ENCODE peak calls at places on chromosomes 5 and 9, in six cellular contexts. One of them, this sample, is unnamed. For H3K36me3, the result is how much of the 10 kb centered on the place peaks cover.

GRCh38 chr9:105281272-105281671 is 36.8 kb downstream of the SLC44A1 start:
- DNase-seq in PC-9: no peak
- DNase-seq in CD8-positive, alpha-beta T cell: no peak
- DNase-seq in spleen: no peak
- DNase-seq in stomach: no peak
- DNase-seq in sigmoid colon: no peak
- DNase-seq in this sample: no peak

GRCh38 chr9:34994429-34995287 is 5.1 kb downstream of the DNAJB5 start:
- DNase-seq in PC-9: no peak
- DNase-seq in CD8-positive, alpha-beta T cell: no peak
- DNase-seq in spleen: no peak
- DNase-seq in stomach: peak
- DNase-seq in sigmoid colon: no peak
- DNase-seq in this sample: no peak

GRCh38 chr9:129273136-129273895 is 95.3 kb upstream of the IER5L start:
- DNase-seq in PC-9: no peak
- DNase-seq in CD8-positive, alpha-beta T cell: no peak
- DNase-seq in spleen: peak
- DNase-seq in stomach: no peak
- DNase-seq in sigmoid colon: peak
- DNase-seq in this sample: no peak

GRCh38 chr5:67105270-67105669 is 91.3 kb downstream of the CD180 start:
- DNase-seq in PC-9: no peak
- DNase-seq in CD8-positive, alpha-beta T cell: no peak
- DNase-seq in spleen: no peak
- DNase-seq in stomach: no peak
- DNase-seq in sigmoid colon: no peak
- DNase-seq in this sample: no peak

GRCh38 chr9:130036099-130036498 is 6.9 kb downstream of the FNBP1 start:
- DNase-seq in PC-9: peak
- DNase-seq in CD8-positive, alpha-beta T cell: no peak
- DNase-seq in spleen: no peak
- DNase-seq in stomach: no peak
- DNase-seq in sigmoid colon: no peak
- DNase-seq in this sample: no peak

GRCh38 chr5:87298687-87299362 is 31.1 kb downstream of the RASA1 start:
- DNase-seq in PC-9: no peak
- DNase-seq in CD8-positive, alpha-beta T cell: no peak
- DNase-seq in spleen: no peak
- DNase-seq in stomach: no peak
- DNase-seq in sigmoid colon: no peak
- DNase-seq in this sample: no peak

GRCh38 chr5:36242534-36243144 is 914 bp upstream of the NADK2 start:
- DNase-seq in PC-9: peak
- DNase-seq in CD8-positive, alpha-beta T cell: no peak
- DNase-seq in spleen: peak
- DNase-seq in stomach: no peak
- DNase-seq in sigmoid colon: no peak
- DNase-seq in this sample: no peak

GRCh38 chr9:105757496-105758251 is 63.3 kb downstream of the TMEM38B start:
- DNase-seq in PC-9: no peak
- DNase-seq in CD8-positive, alpha-beta T cell: no peak
- DNase-seq in spleen: no peak
- DNase-seq in stomach: no peak
- DNase-seq in sigmoid colon: no peak
- DNase-seq in this sample: no peak

GRCh38 chr5:109694451-109694891 is 4.7 kb downstream of the MAN2A1 start:
- DNase-seq in PC-9: peak
- DNase-seq in CD8-positive, alpha-beta T cell: no peak
- DNase-seq in spleen: no peak
- DNase-seq in stomach: no peak
- DNase-seq in sigmoid colon: no peak
- DNase-seq in this sample: no peak

GRCh38 chr5:143231426-143231825 is 172.1 kb downstream of the NR3C1 start:
- DNase-seq in PC-9: no peak
- DNase-seq in CD8-positive, alpha-beta T cell: no peak
- DNase-seq in spleen: no peak
- DNase-seq in stomach: no peak
- DNase-seq in sigmoid colon: peak
- DNase-seq in this sample: no peak

GRCh38 chr9:116689633-116690032 is 2.5 kb downstream of the TRIM32 start:
- DNase-seq in PC-9: no peak
- DNase-seq in CD8-positive, alpha-beta T cell: no peak
- DNase-seq in spleen: no peak
- DNase-seq in stomach: no peak
- DNase-seq in sigmoid colon: no peak
- DNase-seq in this sample: no peak
- H3K4me3 ChIP-seq in PC-9: no peak
- H3K4me3 ChIP-seq in CD8-positive, alpha-beta T cell: no peak
- H3K4me3 ChIP-seq in spleen: no peak
- H3K4me3 ChIP-seq in stomach: no peak
- H3K4me3 ChIP-seq in sigmoid colon: no peak
- H3K4me3 ChIP-seq in this sample: no peak

GRCh38 chr9:6686396-6686795 is 40.9 kb upstream of the GLDC start:
- DNase-seq in PC-9: no peak
- DNase-seq in CD8-positive, alpha-beta T cell: no peak
- DNase-seq in spleen: no peak
- DNase-seq in stomach: no peak
- DNase-seq in sigmoid colon: no peak
- DNase-seq in this sample: no peak
- TF ChIP-seq CTCF in PC-9: no peak
- TF ChIP-seq CTCF in CD8-positive, alpha-beta T cell: no peak
- TF ChIP-seq CTCF in spleen: no peak
- TF ChIP-seq CTCF in stomach: no peak
- TF ChIP-seq CTCF in sigmoid colon: no peak
- TF ChIP-seq CTCF in this sample: peak

GRCh38 chr5:112885001-112885400 is 23.9 kb downstream of the SRP19 start:
- DNase-seq in PC-9: no peak
- DNase-seq in CD8-positive, alpha-beta T cell: no peak
- DNase-seq in spleen: no peak
- DNase-seq in stomach: peak
- DNase-seq in sigmoid colon: no peak
- DNase-seq in this sample: no peak
- H3K36me3 ChIP-seq in PC-9: under half
- H3K36me3 ChIP-seq in CD8-positive, alpha-beta T cell: under half
- H3K36me3 ChIP-seq in spleen: half or more
- H3K36me3 ChIP-seq in stomach: under half
- H3K36me3 ChIP-seq in sigmoid colon: under half
- H3K36me3 ChIP-seq in this sample: under half

GRCh38 chr5:96177303-96177869 is 215.7 kb upstream of the ELL2 start:
- DNase-seq in PC-9: peak
- DNase-seq in CD8-positive, alpha-beta T cell: no peak
- DNase-seq in spleen: no peak
- DNase-seq in stomach: no peak
- DNase-seq in sigmoid colon: no peak
- DNase-seq in this sample: peak
- H3K4me3 ChIP-seq in PC-9: peak
- H3K4me3 ChIP-seq in CD8-positive, alpha-beta T cell: no peak
- H3K4me3 ChIP-seq in spleen: no peak
- H3K4me3 ChIP-seq in stomach: no peak
- H3K4me3 ChIP-seq in sigmoid colon: no peak
- H3K4me3 ChIP-seq in this sample: no peak

GRCh38 chr9:87148391-87149237 is 201.3 kb upstream of the GAS1 start:
- DNase-seq in PC-9: no peak
- DNase-seq in CD8-positive, alpha-beta T cell: no peak
- DNase-seq in spleen: peak
- DNase-seq in stomach: peak
- DNase-seq in sigmoid colon: peak
- DNase-seq in this sample: peak

GRCh38 chr9:87147803-87148202 is 200.5 kb upstream of the GAS1 start:
- DNase-seq in PC-9: no peak
- DNase-seq in CD8-positive, alpha-beta T cell: no peak
- DNase-seq in spleen: no peak
- DNase-seq in stomach: no peak
- DNase-seq in sigmoid colon: no peak
- DNase-seq in this sample: no peak

GRCh38 chr9:87152206-87152605 is 204.9 kb upstream of the GAS1 start:
- DNase-seq in PC-9: no peak
- DNase-seq in CD8-positive, alpha-beta T cell: no peak
- DNase-seq in spleen: no peak
- DNase-seq in stomach: no peak
- DNase-seq in sigmoid colon: no peak
- DNase-seq in this sample: no peak

GRCh38 chr9:87149794-87150193 is 202.5 kb upstream of the GAS1 start:
- DNase-seq in PC-9: no peak
- DNase-seq in CD8-positive, alpha-beta T cell: no peak
- DNase-seq in spleen: no peak
- DNase-seq in stomach: no peak
- DNase-seq in sigmoid colon: no peak
- DNase-seq in this sample: peak
- TF ChIP-seq CTCF in PC-9: no peak
- TF ChIP-seq CTCF in CD8-positive, alpha-beta T cell: no peak
- TF ChIP-seq CTCF in spleen: no peak
- TF ChIP-seq CTCF in stomach: no peak
- TF ChIP-seq CTCF in sigmoid colon: no peak
- TF ChIP-seq CTCF in this sample: no peak

GRCh38 chr5:95759005-95759404 is 27.9 kb downstream of the RHOBTB3 start:
- DNase-seq in PC-9: no peak
- DNase-seq in CD8-positive, alpha-beta T cell: no peak
- DNase-seq in spleen: no peak
- DNase-seq in stomach: no peak
- DNase-seq in sigmoid colon: no peak
- DNase-seq in this sample: no peak
- H3K36me3 ChIP-seq in PC-9: under half
- H3K36me3 ChIP-seq in CD8-positive, alpha-beta T cell: under half
- H3K36me3 ChIP-seq in spleen: under half
- H3K36me3 ChIP-seq in stomach: under half
- H3K36me3 ChIP-seq in sigmoid colon: under half
- H3K36me3 ChIP-seq in this sample: under half

GRCh38 chr5:38468202-38468656 is 88.2 kb downstream of the LIFR start:
- DNase-seq in PC-9: no peak
- DNase-seq in CD8-positive, alpha-beta T cell: no peak
- DNase-seq in spleen: no peak
- DNase-seq in stomach: no peak
- DNase-seq in sigmoid colon: peak
- DNase-seq in this sample: peak
- H3K4me3 ChIP-seq in PC-9: no peak
- H3K4me3 ChIP-seq in CD8-positive, alpha-beta T cell: no peak
- H3K4me3 ChIP-seq in spleen: no peak
- H3K4me3 ChIP-seq in stomach: no peak
- H3K4me3 ChIP-seq in sigmoid colon: no peak
- H3K4me3 ChIP-seq in this sample: no peak

GRCh38 chr5:178214160-178214803 is 9.9 kb downstream of the HNRNPAB start:
- DNase-seq in PC-9: no peak
- DNase-seq in CD8-positive, alpha-beta T cell: no peak
- DNase-seq in spleen: peak
- DNase-seq in stomach: no peak
- DNase-seq in sigmoid colon: no peak
- DNase-seq in this sample: no peak

GRCh38 chr5:178218237-178218636 is 13.9 kb downstream of the HNRNPAB start:
- DNase-seq in PC-9: no peak
- DNase-seq in CD8-positive, alpha-beta T cell: no peak
- DNase-seq in spleen: no peak
- DNase-seq in stomach: no peak
- DNase-seq in sigmoid colon: no peak
- DNase-seq in this sample: no peak

GRCh38 chr5:178215263-178216002 is 11.1 kb downstream of the HNRNPAB start:
- DNase-seq in PC-9: no peak
- DNase-seq in CD8-positive, alpha-beta T cell: no peak
- DNase-seq in spleen: no peak
- DNase-seq in stomach: no peak
- DNase-seq in sigmoid colon: no peak
- DNase-seq in this sample: no peak

GRCh38 chr5:178216779-178217178 is 12.4 kb downstream of the HNRNPAB start:
- DNase-seq in PC-9: no peak
- DNase-seq in CD8-positive, alpha-beta T cell: no peak
- DNase-seq in spleen: no peak
- DNase-seq in stomach: no peak
- DNase-seq in sigmoid colon: no peak
- DNase-seq in this sample: no peak

DNA sequence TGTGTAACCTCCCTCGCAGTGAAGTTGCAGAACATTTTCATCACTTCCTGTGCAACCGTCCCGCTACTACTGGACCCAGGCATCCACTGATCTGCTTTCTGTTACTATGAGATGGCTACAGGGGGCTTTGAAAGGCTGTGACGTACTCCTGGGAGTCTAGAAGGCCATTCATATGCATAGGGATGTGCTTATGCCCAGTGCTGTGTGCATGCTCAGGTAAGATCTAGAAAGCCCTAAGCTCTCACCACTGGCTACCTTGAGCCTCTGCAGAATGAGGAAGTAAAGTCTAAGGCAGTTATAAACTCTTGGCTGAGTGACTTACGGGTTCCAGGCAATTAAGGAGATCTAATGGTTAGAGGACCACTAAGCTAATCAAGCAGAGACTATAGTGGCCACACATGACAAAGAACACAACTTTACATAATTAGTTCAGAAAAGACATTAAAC is 11.8 kb downstream of the HNRNPAB start:
- DNase-seq in PC-9: no peak
- DNase-seq in CD8-positive, alpha-beta T cell: no peak
- DNase-seq in spleen: no peak
- DNase-seq in stomach: no peak
- DNase-seq in sigmoid colon: no peak
- DNase-seq in this sample: no peak
- TF ChIP-seq CTCF in PC-9: no peak
- TF ChIP-seq CTCF in CD8-positive, alpha-beta T cell: no peak
- TF ChIP-seq CTCF in spleen: no peak
- TF ChIP-seq CTCF in stomach: no peak
- TF ChIP-seq CTCF in sigmoid colon: no peak
- TF ChIP-seq CTCF in this sample: no peak

DNA sequence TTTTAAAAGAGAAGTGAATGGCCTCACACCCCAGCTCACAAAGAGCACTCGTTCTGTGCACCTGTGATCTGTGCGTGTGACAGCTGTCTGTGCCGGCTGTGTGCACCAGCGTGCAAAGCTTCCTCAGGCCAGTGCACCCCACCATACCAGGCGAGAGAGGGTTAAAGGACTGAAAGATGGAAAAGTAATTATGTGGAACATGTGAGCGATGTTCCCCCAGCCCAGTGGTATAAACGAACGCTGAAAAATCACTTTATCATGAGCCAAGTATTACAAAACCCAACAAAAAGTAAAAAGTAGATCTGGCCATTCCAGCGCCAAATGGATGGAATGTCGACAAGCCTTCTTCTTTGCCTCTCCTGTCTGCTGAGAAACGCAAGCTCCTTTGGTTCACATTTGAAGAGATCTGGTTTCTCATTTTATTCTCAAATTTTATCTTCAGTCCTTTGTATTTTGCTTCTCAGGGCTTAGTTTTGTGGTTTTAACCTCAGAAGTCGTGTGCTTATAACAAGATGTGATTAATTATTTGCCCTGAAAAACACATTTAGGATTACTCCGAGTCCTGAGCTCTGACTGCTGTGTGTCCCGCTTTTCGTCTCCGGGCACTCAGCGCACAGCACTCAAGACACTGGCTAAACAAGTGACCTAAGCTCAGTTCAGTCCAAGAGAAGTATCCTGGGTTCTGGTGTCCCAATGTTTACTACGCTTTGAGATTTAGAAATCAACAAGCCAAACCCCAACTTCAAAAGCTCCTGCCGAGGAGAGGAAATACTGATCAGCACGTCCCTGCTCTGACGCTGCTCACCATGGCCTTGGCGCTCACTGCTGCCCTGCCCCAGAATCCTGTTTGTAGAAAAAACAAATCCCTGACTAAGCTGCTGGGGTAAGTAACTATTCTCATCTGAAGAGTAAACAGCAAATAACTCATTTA is 53.5 kb downstream of the IPPK start:
- DNase-seq in PC-9: no peak
- DNase-seq in CD8-positive, alpha-beta T cell: peak
- DNase-seq in spleen: no peak
- DNase-seq in stomach: peak
- DNase-seq in sigmoid colon: peak
- DNase-seq in this sample: no peak
- H3K36me3 ChIP-seq in PC-9: under half
- H3K36me3 ChIP-seq in CD8-positive, alpha-beta T cell: under half
- H3K36me3 ChIP-seq in spleen: half or more
- H3K36me3 ChIP-seq in stomach: under half
- H3K36me3 ChIP-seq in sigmoid colon: under half
- H3K36me3 ChIP-seq in this sample: under half